ENCODE peak calls at places on chromosomes 7 and 10, in ten cellular contexts. V is lower lobe of right lung, I is lower leg skin, E is GM06990, Q is fibroblast of mammary gland, O is choroid plexus epithelial cell, P is left ventricle myocardium inferior, K is IMR-90, W is AG04450, A is AG10803. J is an unnamed sample.
A peak's percentile ranks its signal among the peaks of the same experiment; 100 is the strongest.

GRCh38 chr7:155277385-155277994 is 20.2 kb upstream of the INSIG1 start:
- DNase-seq in V (no peak), I (no peak), E (no peak), Q (peak; percentile 25), O (no peak), P (no peak), K (no peak), W (no peak), A (no peak), J (no peak)

GRCh38 chr10:10854715-10855114 is 163.0 kb upstream of the CELF2 start:
- DNase-seq in V (no peak), I (no peak), E (peak; percentile 3), Q (no peak), O (no peak), P (no peak), K (no peak), W (no peak), A (no peak), J (no peak)

GRCh38 chr7:79298145-79298760 is 155.2 kb downstream of the MAGI2 start:
- DNase-seq in V (no peak), I (peak; percentile 23), E (no peak), Q (peak; percentile 80), O (peak; percentile 88), P (no peak), K (peak; percentile 79), W (peak; percentile 45), A (peak; percentile 69), J (peak; percentile 64)

GRCh38 chr7:138449580-138449979 is 10.5 kb upstream of the TRIM24 start:
- DNase-seq in V (no peak), I (no peak), E (no peak), Q (no peak), O (no peak), P (no peak), K (no peak), W (no peak), A (no peak), J (peak; percentile 36)

GRCh38 chr7:50685445-50686070 is 97.1 kb downstream of the GRB10 start:
- DNase-seq in V (no peak), I (no peak), E (no peak), Q (no peak), O (no peak), P (no peak), K (no peak), W (no peak), A (no peak), J (no peak)

GRCh38 chr10:109956454-109957091 is 33.3 kb upstream of the XPNPEP1 start:
- DNase-seq in V (no peak), I (no peak), E (no peak), Q (peak; percentile 74), O (peak; percentile 59), P (no peak), K (peak; percentile 52), W (no peak), A (peak; percentile 38), J (peak; percentile 29)

GRCh38 chr7:18151419-18151818 is 123.8 kb upstream of the PRPS1L1 start:
- DNase-seq in V (no peak), I (no peak), E (no peak), Q (peak; percentile 8), O (peak; percentile 19), P (no peak), K (no peak), W (no peak), A (no peak), J (no peak)

GRCh38 chr7:90445633-90446032 is 23.8 kb upstream of the PTTG1IP2 start:
- DNase-seq in V (no peak), I (no peak), E (no peak), Q (no peak), O (no peak), P (no peak), K (no peak), W (no peak), A (no peak), J (no peak)

GRCh38 chr7:96596120-96596826 is 113.4 kb downstream of the SEM1 start:
- DNase-seq in V (no peak), I (no peak), E (no peak), Q (peak; percentile 6), O (peak; percentile 11), P (no peak), K (no peak), W (no peak), A (peak; percentile 13), J (no peak)

GRCh38 chr7:24756989-24757798 is at the start of gene GSDME:
- DNase-seq in V (peak; percentile 57), I (no peak), E (peak; percentile 80), Q (peak; percentile 49), O (peak; percentile 50), P (peak; percentile 68), K (peak; percentile 59), W (peak; percentile 26), A (peak; percentile 74), J (peak; percentile 57)

GRCh38 chr10:87752571-87752970 is 65.5 kb downstream of the ATAD1 start:
- DNase-seq in V (no peak), I (no peak), E (no peak), Q (peak; percentile 75), O (peak; percentile 64), P (no peak), K (peak; percentile 80), W (no peak), A (peak; percentile 69), J (no peak)

GRCh38 chr7:499853-500485 is 19.7 kb downstream of the PDGFA start:
- DNase-seq in V (peak; percentile 46), I (no peak), E (no peak), Q (no peak), O (no peak), P (peak; percentile 11), K (no peak), W (no peak), A (no peak), J (no peak)

GRCh38 chr10:130336612-130337304 is 200.6 kb downstream of the GLRX3 start:
- DNase-seq in V (no peak), I (no peak), E (no peak), Q (no peak), O (no peak), P (no peak), K (no peak), W (no peak), A (no peak), J (peak; percentile 23)

GRCh38 chr10:130337305-130337640 is 201.1 kb downstream of the GLRX3 start:
- DNase-seq in V (no peak), I (no peak), E (no peak), Q (no peak), O (no peak), P (no peak), K (no peak), W (no peak), A (no peak), J (no peak)

GRCh38 chr10:130335336-130335735 is 199.1 kb downstream of the GLRX3 start:
- DNase-seq in V (no peak), I (no peak), E (no peak), Q (no peak), O (no peak), P (no peak), K (no peak), W (no peak), A (no peak), J (no peak)

GRCh38 chr10:130329792-130330191 is 193.6 kb downstream of the GLRX3 start:
- DNase-seq in V (no peak), I (no peak), E (no peak), Q (no peak), O (no peak), P (no peak), K (no peak), W (no peak), A (no peak), J (no peak)

DNA sequence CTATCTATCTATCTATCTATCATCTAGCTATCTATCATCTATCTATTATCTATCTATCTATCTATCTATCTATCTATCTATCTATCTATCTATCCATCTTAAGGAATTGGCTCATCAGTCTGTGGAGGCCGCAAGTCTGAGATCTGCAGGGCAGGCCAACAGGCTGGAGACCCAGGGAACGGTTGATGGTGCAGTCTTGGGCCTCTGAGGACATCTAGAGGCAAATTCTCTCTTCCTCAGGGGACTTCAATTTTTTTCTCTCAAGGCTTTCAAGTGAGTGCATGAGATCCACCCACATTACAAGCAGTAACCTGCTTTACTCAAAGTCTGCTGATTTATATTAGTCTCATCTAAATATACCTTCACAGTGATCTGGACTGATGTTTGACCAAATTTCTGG is 197.0 kb downstream of the GLRX3 start:
- DNase-seq in V (no peak), I (no peak), E (no peak), Q (no peak), O (no peak), P (no peak), K (no peak), W (no peak), A (no peak), J (no peak)
- TF ChIP-seq CTCF in V (no peak), I (no peak), E (no peak), Q (no peak), O (no peak), P (no peak), K (no peak), W (no peak), A (no peak), J (no peak)

DNA sequence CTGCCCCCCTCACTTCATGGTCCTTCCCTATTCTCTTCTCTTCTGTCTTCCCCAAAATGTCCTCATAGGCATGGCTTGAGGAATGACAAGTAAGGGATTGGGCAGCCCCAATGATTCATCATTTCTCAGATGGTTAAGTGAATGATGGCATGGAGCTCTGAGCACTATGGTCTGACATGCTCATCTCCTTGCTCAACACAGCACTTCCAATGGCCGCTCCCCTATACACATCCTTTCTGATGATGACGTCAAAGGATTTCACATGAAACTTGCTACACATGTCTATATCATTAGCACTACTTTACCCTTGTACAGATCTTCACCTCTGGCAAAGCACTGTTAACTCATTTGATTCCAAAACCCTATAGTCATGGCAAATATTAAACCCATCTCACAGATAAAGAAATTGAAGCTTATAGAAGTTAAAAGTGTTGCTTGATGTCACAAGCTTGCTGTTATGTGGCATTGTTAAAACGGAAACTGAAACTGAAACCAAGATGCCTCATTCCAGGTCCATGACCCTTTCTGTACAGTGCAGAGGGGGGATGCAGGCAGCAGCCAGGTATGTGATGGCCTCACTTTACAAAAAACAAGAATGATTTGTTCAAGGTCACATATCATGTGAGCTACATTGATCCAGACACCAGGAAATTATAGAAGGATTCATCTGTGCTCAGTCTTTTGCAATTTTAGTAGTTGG is 90.0 kb upstream of the PLXNA4 start:
- DNase-seq in V (no peak), I (no peak), E (no peak), Q (peak; percentile 25), O (peak; percentile 26), P (no peak), K (peak; percentile 5), W (no peak), A (peak; percentile 16), J (no peak)
- H3K4me3 ChIP-seq in V (no peak overlapping the region), I (no peak overlapping the region), E (no peak overlapping the region), Q (no peak overlapping the region), O (no peak overlapping the region), P (no peak overlapping the region), K (no peak overlapping the region), W (peak overlapping the region; percentile 1), A (no peak overlapping the region), J (no peak overlapping the region)

GRCh38 chr7:27605689-27606269 is 56.9 kb downstream of the HIBADH start:
- DNase-seq in V (no peak), I (no peak), E (no peak), Q (peak; percentile 51), O (peak; percentile 65), P (no peak), K (peak; percentile 52), W (no peak), A (peak; percentile 26), J (no peak)
- TF ChIP-seq CTCF in V (peak; percentile 32), I (no peak), E (peak; percentile 45), Q (peak; percentile 52), O (peak; percentile 66), P (peak; percentile 45), K (peak; percentile 51), W (peak; percentile 57), A (peak; percentile 59), J (peak; percentile 9)

GRCh38 chr10:61960396-61961120 is 59.1 kb downstream of the ARID5B start:
- DNase-seq in V (no peak), I (no peak), E (no peak), Q (no peak), O (no peak), P (no peak), K (peak; percentile 32), W (no peak), A (no peak), J (no peak)
- H3K4me3 ChIP-seq in V (no peak overlapping the region), I (no peak overlapping the region), E (no peak overlapping the region), Q (no peak overlapping the region), O (no peak overlapping the region), P (no peak overlapping the region), K (no peak overlapping the region), W (no peak overlapping the region), A (no peak overlapping the region), J (no peak overlapping the region)